ENCODE peak calls at places on chromosomes 16 and 17, in nine cellular contexts. T is ovary; D is mesendoderm; Q is naive thymus-derived CD4-positive, alpha-beta T cell; B is OCI-LY7; L is GM23338; G is transverse colon; V is astrocyte; P is fibroblast of lung. O is an unnamed sample. For H3K4me1, the result is how much of the 10 kb centered on the place peaks cover.

GRCh38 chr16:11727945-11728543 is 14.6 kb downstream of the TXNDC11 start:
- DNase-seq in D (no peak), T (no peak), P (no peak), L (no peak), V (no peak), B (no peak), G (no peak), Q (no peak), O (no peak)

GRCh38 chr17:75250009-75250471 is 11.4 kb downstream of the GGA3 start:
- DNase-seq in V (no peak), G (peak), P (peak), T (no peak), B (peak), D (no peak), L (no peak), Q (peak), O (peak)

GRCh38 chr16:24754543-24754942 is 25.1 kb downstream of the TNRC6A start:
- DNase-seq in Q (no peak), L (no peak), V (no peak), T (no peak), D (no peak), G (no peak), P (no peak), B (no peak), O (no peak)

GRCh38 chr17:68344701-68345136 is 53.4 kb downstream of the ARSG start:
- DNase-seq in L (no peak), V (no peak), P (no peak), G (peak), D (no peak), T (no peak), B (peak), Q (peak), O (peak)

GRCh38 chr16:59148756-59149155 is 414.6 kb upstream of the GOT2 start:
- DNase-seq in V (no peak), G (no peak), B (no peak), L (no peak), D (no peak), P (peak), T (no peak), Q (no peak), O (no peak)

GRCh38 chr17:56478836-56479447 is 114.6 kb upstream of the NOG start:
- DNase-seq in L (peak), T (no peak), Q (no peak), G (no peak), B (peak), V (peak), P (peak), D (peak), O (no peak)

GRCh38 chr17:61221597-61222471 is 177.8 kb upstream of the TBX2 start:
- DNase-seq in T (no peak), D (no peak), G (no peak), V (peak), B (no peak), L (no peak), P (peak), Q (peak), O (no peak)

GRCh38 chr17:78111727-78112507 is 16.6 kb downstream of the TMC6 start:
- DNase-seq in T (no peak), D (no peak), V (no peak), P (no peak), L (no peak), Q (no peak), B (no peak), G (no peak), O (peak)

GRCh38 chr16:79476580-79476979 is 124.0 kb downstream of the MAF start:
- DNase-seq in G (no peak), P (no peak), V (no peak), L (no peak), B (no peak), D (no peak), T (no peak), Q (no peak), O (no peak)

GRCh38 chr16:90044111-90044551 is 24.9 kb upstream of the DBNDD1 start:
- DNase-seq in L (no peak), P (peak), V (peak), D (no peak), G (peak), B (no peak), T (no peak), Q (no peak), O (peak)

GRCh38 chr16:85355515-85355837 is 243.2 kb upstream of the CIBAR2 start:
- DNase-seq in L (no peak), P (no peak), V (no peak), B (no peak), D (no peak), T (no peak), Q (no peak), G (no peak), O (no peak)

GRCh38 chr17:42774066-42774750 is 959 bp downstream of the VPS25 start:
- DNase-seq in B (no peak), T (no peak), V (peak), D (peak), P (peak), L (no peak), Q (no peak), G (no peak), O (peak)

GRCh38 chr17:65243838-65244237 is 106.7 kb downstream of the RGS9 start:
- DNase-seq in L (peak), D (peak), G (no peak), P (peak), B (no peak), V (peak), T (no peak), Q (no peak), O (peak)

GRCh38 chr17:59752446-59752845 is 45.0 kb downstream of the VMP1 start:
- DNase-seq in B (no peak), G (no peak), Q (no peak), L (no peak), T (no peak), D (no peak), P (peak), V (no peak), O (no peak)

GRCh38 chr17:55409030-55409800 is 12.4 kb downstream of the MMD start:
- DNase-seq in P (no peak), T (no peak), V (no peak), B (no peak), L (no peak), G (no peak), D (no peak), Q (no peak), O (peak)

GRCh38 chr16:30088832-30089624 is 2.7 kb downstream of the TBX6 start:
- DNase-seq in T (no peak), G (no peak), Q (no peak), B (no peak), V (no peak), L (no peak), P (no peak), D (peak), O (peak)

GRCh38 chr16:80931985-80932720 is 74.5 kb downstream of the CMC2 start:
- DNase-seq in P (peak), T (peak), L (peak), D (peak), B (no peak), V (peak), G (peak), Q (no peak), O (peak)

GRCh38 chr16:2038359-2039285 is 9.0 kb downstream of the NTHL1 start:
- DNase-seq in B (no peak), T (peak), Q (no peak), G (no peak), P (no peak), L (no peak), V (no peak), D (no peak), O (no peak)

GRCh38 chr16:28873543-28874201 is 4.6 kb upstream of the ATP2A1 start:
- DNase-seq in G (peak), V (no peak), Q (peak), B (peak), T (no peak), L (peak), D (no peak), P (no peak), O (peak)

GRCh38 chr17:40647549-40648325 is at the start of gene SMARCE1:
- DNase-seq in D (peak), G (peak), L (peak), V (peak), T (peak), B (peak), P (peak), Q (peak), O (peak)

GRCh38 chr17:40550608-40551007 is 14.7 kb downstream of the CCR7 start:
- DNase-seq in T (no peak), L (no peak), P (peak), Q (no peak), V (peak), B (no peak), D (no peak), G (peak), O (peak)

GRCh38 chr17:45223541-45224528 is 2.1 kb downstream of the FMNL1 start:
- DNase-seq in D (no peak), T (no peak), P (no peak), B (peak), Q (peak), L (no peak), G (no peak), V (no peak), O (peak)

GRCh38 chr17:66715745-66716156 is 119.2 kb upstream of the CACNG5 start:
- DNase-seq in T (no peak), B (peak), Q (peak), D (peak), L (peak), G (no peak), V (peak), P (peak), O (peak)

GRCh38 chr17:1727258-1727789 is 2.8 kb downstream of the WDR81 start:
- DNase-seq in P (no peak), D (no peak), V (no peak), B (no peak), T (peak), G (no peak), Q (no peak), L (no peak), O (no peak)

GRCh38 chr17:35117984-35118383 is 1.7 kb downstream of the RAD51D start:
- DNase-seq in V (no peak), B (peak), Q (peak), L (no peak), G (no peak), P (no peak), D (no peak), T (no peak), O (peak)

GRCh38 chr17:332023-332422 is 20.6 kb downstream of the RPH3AL start:
- DNase-seq in Q (no peak), B (no peak), T (peak), P (no peak), V (no peak), D (no peak), L (no peak), G (no peak), O (peak)

GRCh38 chr17:79070266-79070880 is 4.3 kb upstream of the ENGASE start:
- DNase-seq in V (no peak), Q (no peak), D (no peak), G (no peak), T (no peak), B (no peak), P (no peak), L (no peak), O (peak)

GRCh38 chr16:49638696-49639629 is 216.9 kb downstream of the ZNF423 start:
- DNase-seq in G (no peak), L (no peak), D (no peak), B (no peak), Q (no peak), T (peak), P (no peak), V (no peak), O (peak)

GRCh38 chr17:58577696-58578095 is 63.3 kb upstream of the MTMR4 start:
- DNase-seq in G (peak), D (peak), L (peak), T (peak), B (peak), P (peak), V (peak), Q (peak), O (no peak)

GRCh38 chr16:70378869-70379493 is 32.3 kb downstream of the DDX19A start:
- DNase-seq in G (no peak), L (peak), P (no peak), B (no peak), Q (no peak), V (no peak), D (no peak), T (no peak), O (no peak)

GRCh38 chr16:12188674-12189249 is 212.2 kb downstream of the SNX29 start:
- DNase-seq in D (no peak), L (no peak), V (no peak), Q (no peak), P (peak), G (peak), B (no peak), T (no peak), O (peak)

GRCh38 chr16:1308036-1308976 is 1.1 kb upstream of the UBE2I start:
- DNase-seq in B (no peak), G (peak), T (no peak), V (peak), D (peak), Q (no peak), P (peak), L (peak), O (no peak)

GRCh38 chr17:41619162-41619933 is 5.0 kb downstream of the KRT17 start:
- DNase-seq in G (no peak), B (no peak), L (no peak), D (no peak), Q (no peak), T (no peak), P (no peak), V (no peak), O (no peak)

GRCh38 chr16:26569793-26570192 is 496.9 kb upstream of the C16orf82 start:
- DNase-seq in B (peak), P (no peak), G (no peak), T (no peak), L (peak), Q (no peak), D (peak), V (no peak), O (no peak)

GRCh38 chr17:27888945-27889344 is 4.2 kb downstream of the LYRM9 start:
- DNase-seq in L (peak), G (no peak), V (no peak), T (no peak), Q (no peak), B (no peak), P (peak), D (peak), O (no peak)

GRCh38 chr16:13931845-13932244 is 11.9 kb downstream of the ERCC4 start:
- DNase-seq in G (no peak), L (no peak), P (no peak), D (no peak), T (no peak), B (no peak), V (no peak), Q (no peak), O (no peak)

GRCh38 chr17:39579318-39580081 is 28.2 kb downstream of the NEUROD2 start:
- DNase-seq in B (no peak), V (no peak), Q (no peak), D (peak), L (peak), G (no peak), P (no peak), T (no peak), O (no peak)

DNA sequence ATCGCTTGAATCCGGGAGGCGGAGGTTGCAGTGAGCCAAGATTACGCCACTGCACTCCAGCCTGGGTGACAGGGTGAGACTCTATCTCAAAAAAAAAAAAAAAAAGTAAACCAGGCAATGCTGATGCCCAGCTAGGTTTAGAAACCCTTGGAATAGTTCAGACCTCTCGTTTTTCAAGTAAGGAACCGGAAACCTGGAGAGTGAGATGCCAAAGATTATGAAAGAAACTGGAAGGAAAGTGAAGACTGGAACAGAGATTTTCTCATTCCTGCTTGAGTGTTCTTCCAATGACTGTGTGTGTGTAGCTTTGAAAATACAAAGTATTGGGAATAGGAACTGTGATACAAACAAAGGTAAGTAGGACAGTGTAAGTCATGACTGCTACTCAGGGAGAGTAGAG is 35.7 kb downstream of the MYH3 start:
- DNase-seq in D (no peak), L (no peak), P (no peak), Q (no peak), B (no peak), T (no peak), V (no peak), G (no peak), O (no peak)
- H3K4me1 ChIP-seq in D (under half), L (under half), P (under half), Q (under half), B (under half), T (under half), V (under half), G (under half), O (under half)

GRCh38 chr17:8500609-8501008 is 64.9 kb downstream of the NDEL1 start:
- DNase-seq in P (no peak), T (no peak), B (no peak), Q (no peak), G (no peak), V (no peak), L (no peak), D (no peak), O (no peak)

GRCh38 chr17:8499614-8500013 is 63.9 kb downstream of the NDEL1 start:
- DNase-seq in G (no peak), Q (no peak), V (no peak), T (no peak), L (no peak), P (no peak), D (no peak), B (no peak), O (peak)

GRCh38 chr17:8502100-8502499 is 66.4 kb downstream of the NDEL1 start:
- DNase-seq in D (no peak), Q (no peak), G (no peak), L (no peak), B (no peak), T (no peak), P (no peak), V (no peak), O (no peak)

GRCh38 chr17:8496081-8496480 is 60.4 kb downstream of the NDEL1 start:
- DNase-seq in D (no peak), B (no peak), T (no peak), V (no peak), G (no peak), L (no peak), Q (no peak), P (no peak), O (no peak)

DNA sequence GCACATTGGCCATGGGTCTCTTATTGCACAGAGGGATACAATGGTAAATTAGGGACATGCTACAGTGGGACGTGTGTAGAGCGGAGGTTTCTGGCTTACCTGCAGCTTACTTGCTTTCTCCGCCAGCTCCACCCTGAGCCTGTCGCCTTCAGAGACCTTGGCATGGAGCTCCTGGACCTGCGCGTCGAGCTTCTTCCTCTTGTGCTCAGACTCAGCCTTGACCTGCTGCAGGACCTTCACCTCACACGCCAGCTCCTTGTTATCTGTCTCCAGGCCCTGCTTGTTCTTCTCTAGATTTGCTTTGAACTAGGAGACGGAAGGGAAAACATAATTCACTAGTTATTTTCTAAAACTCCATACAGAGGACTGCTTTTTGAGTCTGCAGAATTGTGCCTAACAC is 63.5 kb downstream of the NDEL1 start:
- DNase-seq in L (no peak), Q (no peak), B (no peak), P (no peak), G (no peak), D (no peak), T (no peak), V (no peak), O (no peak)
- H3K4me3 ChIP-seq in L (no peak), Q (no peak), B (no peak), P (no peak), G (no peak), D (no peak), T (no peak), V (no peak), O (no peak)

GRCh38 chr17:21214777-21215541 is 998 bp upstream of the TMEM11 start:
- DNase-seq in T (peak), D (peak), L (peak), Q (no peak), B (peak), V (peak), P (peak), G (no peak), O (peak)
- H3K4me1 ChIP-seq in T (under half), D (under half), L (under half), Q (under half), B (under half), V (under half), P (under half), G (under half), O (under half)

DNA sequence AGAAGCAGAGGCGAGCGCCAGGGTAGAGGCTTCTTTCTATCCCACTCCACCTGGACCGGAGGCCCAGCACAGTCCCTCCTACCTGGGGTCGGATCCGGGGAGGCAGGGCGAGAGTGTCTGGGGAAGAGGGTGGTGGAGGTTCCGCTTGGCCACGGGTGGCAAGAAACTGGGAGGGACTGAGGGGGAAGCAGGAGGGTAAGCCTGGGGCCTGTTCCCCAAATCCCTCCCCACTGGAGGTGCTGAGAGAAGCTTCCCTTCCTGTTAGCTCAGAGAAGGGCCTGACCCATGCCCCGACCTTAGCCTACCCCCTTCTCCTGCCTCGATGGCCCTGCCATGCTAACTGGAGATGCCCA is 1.8 kb upstream of the TPPP3 start:
- DNase-seq in G (no peak), Q (no peak), L (no peak), V (no peak), D (no peak), B (no peak), P (no peak), T (peak), O (peak)
- H3K4me3 ChIP-seq in G (no peak), Q (no peak), L (peak), V (no peak), D (no peak), B (no peak), P (no peak), T (no peak), O (no peak)

GRCh38 chr17:4949321-4950074 is 1.2 kb upstream of the PFN1 start:
- DNase-seq in Q (peak), V (peak), G (peak), T (peak), P (peak), L (peak), B (peak), D (peak), O (peak)
- H3K4me1 ChIP-seq in Q (under half), V (under half), G (under half), T (under half), P (under half), L (under half), B (under half), D (under half), O (half or more)

GRCh38 chr16:4390266-4391260 is 18.9 kb downstream of the VASN start:
- DNase-seq in G (no peak), Q (no peak), V (no peak), T (no peak), P (no peak), B (no peak), D (peak), L (peak), O (peak)
- H3K4me3 ChIP-seq in G (no peak), Q (no peak), V (no peak), T (no peak), P (no peak), B (no peak), D (no peak), L (no peak), O (no peak)

DNA sequence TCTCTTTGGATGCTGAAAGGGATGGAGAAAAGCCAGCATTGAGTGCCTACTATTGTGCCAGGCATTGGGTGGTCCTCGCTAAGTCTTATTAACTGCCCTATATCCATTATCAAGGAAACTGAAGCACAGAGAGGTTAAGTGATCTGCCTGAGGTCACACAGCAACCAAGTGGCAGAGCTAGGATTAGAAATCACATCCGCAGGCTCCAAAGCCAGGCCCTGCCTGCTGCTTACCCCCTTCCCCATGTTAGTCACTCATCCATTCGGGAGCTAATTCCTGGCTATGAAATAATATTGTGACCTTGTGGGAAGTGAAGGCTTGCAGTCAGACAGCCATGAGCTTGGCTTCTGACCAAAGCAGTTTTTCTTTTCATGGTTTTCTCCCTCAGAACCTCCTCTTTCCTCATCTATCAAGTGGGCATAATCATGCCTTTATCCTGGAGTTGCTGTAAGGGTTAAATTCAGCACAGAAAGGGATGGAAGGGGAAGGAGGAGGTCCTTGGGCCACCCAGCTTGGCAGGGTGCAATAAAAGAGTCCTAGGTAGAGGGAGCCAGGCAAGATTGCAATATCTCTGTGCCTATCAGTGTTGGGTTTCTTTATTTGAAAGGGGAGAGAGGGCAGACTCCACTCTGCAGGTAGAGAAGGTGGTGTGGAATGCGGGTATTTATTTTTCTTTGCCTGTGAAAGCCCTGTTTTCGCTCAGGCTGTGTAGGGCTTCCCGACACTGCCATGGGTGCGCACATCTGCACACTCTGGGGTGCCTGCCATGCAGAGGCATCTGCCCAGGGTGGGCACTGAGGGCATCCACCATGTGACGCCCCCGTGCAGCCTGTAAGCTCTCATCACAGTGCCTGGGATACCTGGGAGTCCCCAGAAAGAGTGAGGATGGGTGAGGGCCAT is 11.3 kb downstream of the RAI1 start:
- DNase-seq in P (peak), T (no peak), G (no peak), D (no peak), V (no peak), Q (no peak), B (no peak), L (no peak), O (peak)
- H3K4me1 ChIP-seq in P (under half), T (under half), G (under half), D (under half), V (under half), Q (under half), B (half or more), L (under half), O (half or more)

O was measured in osteoblast.